ENCODE peak calls at places on chromosome 9, in ten cellular contexts. N is T-helper 9 cell; U is stimulated activated CD8-positive, alpha-beta memory T cell treated with anti-CD3 and anti-CD28 coated beads, Interleukin-15, amount 100 ng/mL, for 4 hours; X is left ventricle myocardium inferior; R is activated CD4-positive, CD25-positive, alpha-beta regulatory T cell treated with anti-CD3 and anti-CD28 coated beads, Interleukin-2, amount 50 U/mL, for 16 hours; E is HS-5; O is fibroblast of pulmonary artery; F is CD8-positive, alpha-beta T cell; H is lower lobe of right lung; Y is AG08396. Q is an unnamed sample.

GRCh38 chr9:68747043-68747533 is 42.0 kb downstream of the PIP5K1B start:
- DNase-seq in N (no peak), U (no peak), X (no peak), R (no peak), E (no peak), O (no peak), F (no peak), H (no peak), Y (no peak), Q (peak)

GRCh38 chr9:9914174-9914573 is 698.6 kb downstream of the PTPRD start:
- DNase-seq in N (no peak), U (no peak), X (no peak), R (no peak), E (no peak), O (no peak), F (no peak), H (no peak), Y (no peak), Q (no peak)

GRCh38 chr9:69389437-69389995 is 64.5 kb downstream of the ENTREP1 start:
- DNase-seq in N (no peak), U (no peak), X (no peak), R (no peak), E (no peak), O (no peak), F (no peak), H (no peak), Y (no peak), Q (no peak)

GRCh38 chr9:14447103-14447502 is 133.2 kb upstream of the NFIB start:
- DNase-seq in N (no peak), U (no peak), X (no peak), R (no peak), E (no peak), O (no peak), F (no peak), H (no peak), Y (no peak), Q (no peak)

GRCh38 chr9:136017813-136018190 is 56.6 kb upstream of the UBAC1 start:
- DNase-seq in N (no peak), U (no peak), X (peak), R (no peak), E (no peak), O (no peak), F (no peak), H (no peak), Y (no peak), Q (no peak)

GRCh38 chr9:95167998-95168397 is 149.5 kb downstream of the FANCC start:
- DNase-seq in N (peak), U (no peak), X (no peak), R (peak), E (peak), O (peak), F (peak), H (no peak), Y (peak), Q (peak)

GRCh38 chr9:121819511-121820231 is 168.2 kb downstream of the DAB2IP start:
- DNase-seq in N (no peak), U (no peak), X (no peak), R (no peak), E (no peak), O (no peak), F (no peak), H (no peak), Y (peak), Q (peak)

GRCh38 chr9:19408316-19408692 is 505 bp upstream of the ACER2 start:
- DNase-seq in N (peak), U (no peak), X (peak), R (no peak), E (no peak), O (no peak), F (no peak), H (no peak), Y (no peak), Q (peak)

GRCh38 chr9:6049798-6050197 is 34.4 kb upstream of the RANBP6 start:
- DNase-seq in N (no peak), U (no peak), X (no peak), R (no peak), E (no peak), O (peak), F (no peak), H (no peak), Y (no peak), Q (peak)

GRCh38 chr9:127722055-127722454 is 6.2 kb downstream of the TTC16 start:
- DNase-seq in N (no peak), U (no peak), X (no peak), R (no peak), E (no peak), O (no peak), F (no peak), H (no peak), Y (no peak), Q (no peak)

GRCh38 chr9:130940693-130941576 is 1.9 kb upstream of the FIBCD1 start:
- DNase-seq in N (peak), U (peak), X (peak), R (peak), E (no peak), O (peak), F (peak), H (peak), Y (no peak), Q (peak)

GRCh38 chr9:93124793-93125192 is 9.3 kb downstream of the NINJ1 start:
- DNase-seq in N (peak), U (no peak), X (no peak), R (no peak), E (no peak), O (no peak), F (no peak), H (peak), Y (no peak), Q (no peak)

GRCh38 chr9:129875687-129876395 is 40.6 kb downstream of the USP20 start:
- DNase-seq in N (no peak), U (no peak), X (no peak), R (no peak), E (no peak), O (no peak), F (no peak), H (no peak), Y (no peak), Q (no peak)

GRCh38 chr9:127187231-127187956 is 65.0 kb upstream of the ANGPTL2 start:
- DNase-seq in N (no peak), U (no peak), X (peak), R (no peak), E (peak), O (peak), F (no peak), H (peak), Y (peak), Q (no peak)

GRCh38 chr9:126704157-126704941 is 90.6 kb downstream of the LMX1B start:
- DNase-seq in N (no peak), U (no peak), X (no peak), R (no peak), E (peak), O (peak), F (no peak), H (peak), Y (peak), Q (peak)

GRCh38 chr9:130959809-130960334 is 20.8 kb upstream of the FIBCD1 start:
- DNase-seq in N (no peak), U (no peak), X (no peak), R (no peak), E (no peak), O (no peak), F (no peak), H (no peak), Y (no peak), Q (no peak)

GRCh38 chr9:81374459-81374858 is 314.9 kb downstream of the TLE1 start:
- DNase-seq in N (no peak), U (no peak), X (no peak), R (no peak), E (no peak), O (no peak), F (no peak), H (no peak), Y (no peak), Q (no peak)

GRCh38 chr9:94718936-94719335 is 7.6 kb upstream of the AOPEP start:
- DNase-seq in N (no peak), U (no peak), X (no peak), R (no peak), E (no peak), O (no peak), F (no peak), H (no peak), Y (no peak), Q (no peak)

GRCh38 chr9:135372036-135372435 is 107.5 kb upstream of the PPP1R26 start:
- DNase-seq in N (no peak), U (no peak), X (no peak), R (no peak), E (no peak), O (no peak), F (no peak), H (no peak), Y (no peak), Q (no peak)